ENCODE peak calls at places on chromosomes 4 and X, in six cellular contexts. I is stimulated activated CD8-positive, alpha-beta memory T cell treated with anti-CD3 and anti-CD28 coated beads, Interleukin-7, amount 100 ng/mL, for 4 hours; R is germinal center; U is RPMI8226; G is naive thymus-derived CD4-positive, alpha-beta T cell; J is stimulated activated CD4-positive, alpha-beta T cell treated with anti-CD3 and anti-CD28 coated beads, Interleukin-4, amount 100 ng/mL, for 24 hours. O is an unnamed sample.

GRCh38 chr4:152221816-152222516 is 313.9 kb downstream of the FBXW7 start:
- DNase-seq in G (peak), U (no peak), R (no peak), I (no peak), J (no peak), O (no peak)

GRCh38 chrX:120791013-120791643 is 84.5 kb downstream of the CT47B1 start:
- DNase-seq in I (no peak), R (no peak), G (no peak), J (no peak), U (peak), O (no peak)

GRCh38 chr4:71389149-71389840 is 50.5 kb downstream of the SLC4A4 start:
- DNase-seq in R (no peak), I (no peak), J (no peak), G (no peak), U (no peak), O (no peak)

GRCh38 chrX:154096140-154097002 is 1.1 kb downstream of the MECP2 start:
- DNase-seq in G (no peak), I (no peak), R (peak), J (no peak), U (peak), O (peak)

GRCh38 chr4:89422441-89422950 is 114.9 kb upstream of the GPRIN3 start:
- DNase-seq in U (no peak), I (no peak), G (no peak), R (no peak), J (no peak), O (no peak)

GRCh38 chrX:116317409-116317808 is 119.0 kb upstream of the SLC6A14 start:
- DNase-seq in I (no peak), J (no peak), R (no peak), G (no peak), U (peak), O (no peak)

GRCh38 chr4:36385951-36386561 is 104.6 kb downstream of the DTHD1 start:
- DNase-seq in J (peak), U (peak), G (peak), I (peak), R (peak), O (peak)

GRCh38 chr4:76562851-76563803 is 128.1 kb downstream of the SHROOM3 start:
- DNase-seq in I (no peak), G (no peak), J (no peak), U (no peak), R (no peak), O (no peak)

GRCh38 chr4:64584981-64585557 is 175.8 kb upstream of the TECRL start:
- DNase-seq in I (no peak), R (peak), J (no peak), U (peak), G (peak), O (no peak)

GRCh38 chr4:967113-968104 is 6.0 kb downstream of the DGKQ start:
- DNase-seq in G (no peak), I (no peak), J (no peak), R (no peak), U (no peak), O (no peak)

GRCh38 chr4:98905834-98906233 is 23.1 kb downstream of the EIF4E start:
- DNase-seq in U (no peak), R (no peak), J (no peak), G (no peak), I (no peak), O (no peak)

GRCh38 chr4:83326546-83326945 is 8.1 kb downstream of the HPSE start:
- DNase-seq in J (no peak), G (no peak), U (no peak), R (no peak), I (no peak), O (no peak)

O was measured in central memory CD4-positive, alpha-beta T cell.